ENCODE peak calls at places on chromosomes 4 and X, in six cellular contexts. P, M, S, V, T and F are unnamed samples. For H3K36me3, the result is how much of the 10 kb centered on the place peaks cover.

GRCh38 chrX:5051831-5052491 is 1176.7 kb downstream of the NLGN4X start:
- DNase-seq in M (no peak), S (peak), P (peak), T (peak), V (no peak), F (peak)

GRCh38 chr4:180538384-180539052 is 1704.7 kb upstream of the TENM3 start:
- DNase-seq in M (no peak), S (no peak), P (no peak), V (no peak), T (no peak), F (no peak)

GRCh38 chr4:172202480-172203076 is 389.4 kb downstream of the GALNTL6 start:
- DNase-seq in M (peak), T (no peak), S (no peak), P (no peak), V (peak), F (no peak)

GRCh38 chrX:12999422-12999821 is 24.5 kb downstream of the TMSB4X start:
- DNase-seq in S (no peak), P (no peak), M (no peak), V (no peak), T (no peak), F (no peak)

GRCh38 chrX:21606037-21606436 is 52.1 kb downstream of the KLHL34 start:
- DNase-seq in T (no peak), V (no peak), P (no peak), M (no peak), S (no peak), F (no peak)

GRCh38 chr4:16250665-16251365 is 24.5 kb upstream of the TAPT1 start:
- DNase-seq in V (no peak), P (no peak), M (peak), T (peak), S (no peak), F (no peak)

GRCh38 chr4:8274772-8275241 is 5.3 kb downstream of the HTRA3 start:
- DNase-seq in S (peak), V (peak), M (peak), T (peak), P (peak), F (peak)

GRCh38 chr4:99221980-99222379 is 2.9 kb upstream of the ADH6 start:
- DNase-seq in P (no peak), M (no peak), S (no peak), V (no peak), T (no peak), F (no peak)

GRCh38 chr4:74886490-74886889 is 46.4 kb upstream of the PARM1 start:
- DNase-seq in V (no peak), M (no peak), T (no peak), P (no peak), S (no peak), F (no peak)

GRCh38 chr4:3399277-3400194 is 42.2 kb upstream of the HGFAC start:
- DNase-seq in P (no peak), S (peak), T (peak), V (peak), M (no peak), F (no peak)

GRCh38 chr4:3879681-3880594 is 113.8 kb downstream of the ADRA2C start:
- DNase-seq in V (peak), T (peak), S (no peak), M (no peak), P (no peak), F (no peak)

GRCh38 chrX:12494400-12495138 is 296.6 kb upstream of the PRPS2 start:
- DNase-seq in S (no peak), M (no peak), T (no peak), V (no peak), P (peak), F (no peak)

GRCh38 chrX:39690541-39691415 is 407.0 kb downstream of the BCOR start:
- DNase-seq in M (no peak), S (no peak), T (no peak), P (no peak), V (no peak), F (no peak)

GRCh38 chr4:8267077-8267476 is 2.5 kb upstream of the HTRA3 start:
- DNase-seq in T (peak), S (peak), M (peak), V (peak), P (peak), F (peak)

GRCh38 chr4:153619811-153620210 is 64.3 kb upstream of the TLR2 start:
- DNase-seq in P (no peak), S (no peak), V (no peak), M (peak), T (no peak), F (no peak)

GRCh38 chr4:151104621-151105020 is 5.2 kb downstream of the RPS3A start:
- DNase-seq in M (no peak), T (no peak), V (no peak), S (no peak), P (no peak), F (no peak)

GRCh38 chr4:151107063-151107462 is 7.6 kb downstream of the RPS3A start:
- DNase-seq in M (no peak), S (no peak), V (no peak), P (no peak), T (no peak), F (no peak)

GRCh38 chr4:151100517-151100916 is 1.1 kb downstream of the RPS3A start:
- DNase-seq in M (no peak), V (no peak), T (no peak), S (no peak), P (no peak), F (no peak)

GRCh38 chr4:151105454-151106032 is 6.1 kb downstream of the RPS3A start:
- DNase-seq in V (no peak), S (no peak), M (no peak), T (no peak), P (no peak), F (no peak)

GRCh38 chr4:151103758-151104157 is 4.3 kb downstream of the RPS3A start:
- DNase-seq in S (no peak), M (no peak), T (no peak), P (no peak), V (no peak), F (no peak)
- H3K27ac ChIP-seq in S (no peak), M (no peak), T (no peak), P (no peak), V (no peak), F (no peak)

GRCh38 chr4:164383187-164384181 is 370.4 kb upstream of the SMIM31 start:
- DNase-seq in V (peak), S (peak), M (peak), P (peak), T (no peak), F (peak)
- H3K4me3 ChIP-seq in V (no peak), S (peak), M (peak), P (peak), T (no peak), F (no peak)

DNA sequence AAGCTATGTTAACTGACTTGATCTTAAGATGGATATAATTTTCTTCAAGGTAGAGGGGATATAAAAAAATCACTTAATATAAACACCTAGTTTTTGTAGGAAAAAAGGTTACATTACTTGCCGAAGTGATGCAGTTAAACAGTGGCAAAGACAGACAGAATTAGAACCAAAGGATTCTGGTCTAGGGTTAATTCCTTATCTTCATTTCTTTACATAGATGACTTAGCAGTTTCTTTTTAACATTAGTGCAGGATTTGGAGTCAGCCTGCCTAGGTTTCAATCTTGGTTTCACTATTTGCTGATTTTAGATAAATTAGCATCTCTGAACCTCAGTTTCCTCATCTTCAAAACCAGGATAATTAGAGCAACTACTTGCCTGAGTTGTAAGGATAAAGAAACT is 14.3 kb downstream of the ZAR1 start:
- DNase-seq in S (no peak), M (no peak), T (no peak), P (no peak), V (no peak), F (no peak)
- H3K36me3 ChIP-seq in S (half or more), M (under half), T (under half), P (under half), V (half or more), F (under half)

DNA sequence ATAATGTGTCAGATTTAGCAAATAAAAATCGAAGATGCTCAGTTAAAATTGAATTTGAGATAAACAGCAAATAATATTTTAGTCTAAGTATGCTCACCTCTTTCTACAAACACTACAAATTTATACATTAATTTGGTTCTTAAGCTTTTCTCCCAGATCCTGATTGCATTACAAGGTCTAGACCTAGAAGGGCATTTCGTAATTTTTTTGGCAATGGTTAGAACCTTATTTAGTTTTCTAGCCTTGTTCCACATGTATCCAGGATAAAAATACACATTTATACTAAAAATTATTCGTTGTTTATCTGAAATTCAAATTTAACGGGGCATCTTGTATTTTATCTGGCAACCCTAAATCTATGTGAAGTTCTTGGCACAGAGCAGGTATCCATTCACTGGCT is 2.5 kb upstream of the CDKL5 start:
- DNase-seq in P (no peak), M (no peak), S (no peak), T (no peak), V (no peak), F (no peak)
- H3K27ac ChIP-seq in P (no peak), M (no peak), S (no peak), T (no peak), V (no peak), F (no peak)

GRCh38 chrX:119755981-119756533 is 2.3 kb upstream of the SOWAHD start:
- DNase-seq in P (peak), M (no peak), S (no peak), V (no peak), T (no peak), F (no peak)
- H3K4me3 ChIP-seq in P (no peak), M (no peak), S (no peak), V (no peak), T (no peak), F (no peak)